ENCODE peak calls at places on chromosomes 7 and 10, in five cellular contexts. Q is heart left ventricle; R is CD8-positive, alpha-beta memory T cell; S is RWPE2; Z is lung. N is an unnamed sample. For H3K4me1, the result is how much of the 10 kb centered on the place peaks cover.

GRCh38 chr7:87332321-87332720 is 13.1 kb upstream of the CROT start:
- DNase-seq in Q (no peak), S (no peak), R (no peak), Z (no peak), N (no peak)

GRCh38 chr10:69215405-69216176 is 4.5 kb upstream of the HKDC1 start:
- DNase-seq in R (no peak), Q (no peak), Z (no peak), S (no peak), N (no peak)

GRCh38 chr10:114753126-114753525 is 68.5 kb upstream of the FHIP2A start:
- DNase-seq in Z (no peak), Q (no peak), S (no peak), R (no peak), N (no peak)

GRCh38 chr7:6615853-6616555 is 594 bp downstream of the ZNF853 start:
- DNase-seq in R (no peak), S (no peak), Q (peak), Z (no peak), N (no peak)

GRCh38 chr10:97234403-97234802 is 48.6 kb upstream of the SLIT1 start:
- DNase-seq in Q (no peak), S (no peak), R (no peak), Z (no peak), N (no peak)

GRCh38 chr7:106752345-106752744 is 91.4 kb upstream of the CCDC71L start:
- DNase-seq in S (no peak), R (no peak), Q (no peak), Z (no peak), N (no peak)

GRCh38 chr7:157670490-157671357 is 333.9 kb downstream of the DNAJB6 start:
- DNase-seq in S (no peak), Q (no peak), Z (no peak), R (no peak), N (no peak)

GRCh38 chr10:119754936-119755335 is 29.1 kb downstream of the INPP5F start:
- DNase-seq in R (no peak), S (no peak), Q (no peak), Z (no peak), N (no peak)

GRCh38 chr7:4109481-4110110 is 572.5 kb upstream of the FOXK1 start:
- DNase-seq in Z (no peak), Q (no peak), R (no peak), S (no peak), N (no peak)

GRCh38 chr10:110843031-110843430 is 28.7 kb upstream of the PDCD4 start:
- DNase-seq in Z (no peak), R (peak), Q (no peak), S (no peak), N (no peak)
- H3K4me1 ChIP-seq in Z (under half), R (under half), Q (under half), S (under half), N (under half)

DNA sequence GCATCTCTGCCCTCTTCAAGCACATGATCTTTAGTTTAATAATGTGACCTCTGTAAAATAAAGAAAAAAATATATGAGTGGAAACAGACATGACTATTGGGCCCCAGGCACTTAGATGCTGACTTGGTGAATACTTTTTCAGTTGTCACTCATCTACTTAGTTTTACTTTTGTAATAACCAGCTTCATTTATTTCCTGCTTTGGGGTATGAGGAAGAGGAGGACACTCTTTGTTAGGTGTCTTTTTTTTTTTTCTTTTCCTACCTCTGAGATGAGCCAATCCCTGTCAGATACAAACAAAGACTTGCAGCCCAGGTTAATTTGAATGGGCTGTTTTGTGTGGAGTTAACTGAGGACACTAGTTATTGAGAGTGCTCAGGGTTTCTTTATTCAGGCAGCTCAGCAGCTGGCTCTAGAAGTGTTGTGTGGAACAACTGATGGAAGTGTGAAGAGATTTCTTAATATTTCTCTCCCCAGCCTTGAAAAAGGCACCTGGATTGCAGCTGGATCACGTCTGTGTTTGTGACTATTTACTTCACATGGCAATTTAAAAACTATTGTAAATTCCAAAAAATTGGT is 333.6 kb downstream of the LRMDA start:
- DNase-seq in S (no peak), Q (no peak), Z (no peak), R (no peak), N (no peak)
- H3K27ac ChIP-seq in S (no peak), Q (no peak), Z (no peak), R (no peak), N (no peak)

DNA sequence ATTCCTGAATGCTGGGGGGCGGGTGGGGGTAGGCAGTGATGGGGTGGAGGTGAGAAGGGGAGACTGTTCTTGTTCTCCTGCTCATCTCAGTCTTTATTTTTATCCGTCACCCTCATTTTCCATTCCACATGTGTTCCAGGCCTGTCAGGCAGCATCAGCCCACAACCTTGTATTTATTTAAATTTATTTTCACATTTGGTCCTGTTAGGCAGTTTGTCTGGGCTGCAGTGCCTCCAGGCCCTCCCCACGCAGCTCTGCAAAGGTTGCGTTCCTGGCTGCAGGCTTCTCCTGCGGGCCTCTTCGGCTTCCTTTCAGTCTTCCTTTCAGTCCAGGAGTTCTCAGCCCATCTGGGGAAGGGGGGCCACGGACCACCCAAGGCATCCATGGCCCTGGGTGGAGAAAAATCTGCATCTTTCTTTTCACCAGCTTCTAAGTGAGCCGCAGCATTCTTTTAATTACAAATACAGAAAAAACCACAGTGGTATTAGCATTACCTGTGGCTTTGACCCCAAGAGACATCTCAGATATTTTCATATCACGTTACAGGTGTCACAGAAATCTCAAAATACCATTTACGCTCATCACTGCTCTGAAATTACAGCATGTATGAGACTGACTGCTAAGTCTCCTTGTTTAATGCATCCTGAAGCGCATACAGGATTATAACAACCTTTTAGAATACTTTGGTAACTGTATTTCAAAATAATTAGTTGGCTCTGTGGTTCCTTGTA is 94.0 kb downstream of the C10orf105 start:
- DNase-seq in Q (no peak), Z (no peak), R (no peak), S (no peak), N (no peak)
- H3K4me3 ChIP-seq in Q (no peak), Z (no peak), R (no peak), S (no peak), N (no peak)

GRCh38 chr7:47333131-47333887 is 248.6 kb downstream of the TNS3 start:
- DNase-seq in Z (no peak), S (no peak), R (no peak), Q (no peak), N (peak)

GRCh38 chr7:47335557-47336177 is 246.2 kb downstream of the TNS3 start:
- DNase-seq in Q (peak), Z (no peak), S (no peak), R (no peak), N (no peak)

GRCh38 chr7:47335071-47335470 is 246.8 kb downstream of the TNS3 start:
- DNase-seq in Z (no peak), S (no peak), R (no peak), Q (no peak), N (no peak)

GRCh38 chr7:47332681-47333080 is 249.2 kb downstream of the TNS3 start:
- DNase-seq in Z (no peak), R (no peak), Q (no peak), S (no peak), N (peak)

GRCh38 chr7:47333959-47334358 is 248.0 kb downstream of the TNS3 start:
- DNase-seq in Q (no peak), Z (no peak), R (no peak), S (no peak), N (peak)
- H3K4me1 ChIP-seq in Q (half or more), Z (under half), R (under half), S (under half), N (half or more)